ENCODE peak calls at places on chromosome 21, in four cellular contexts. H is A549; N is CD4-positive, CD25-positive, alpha-beta regulatory T cell; U is activated CD4-positive, alpha-beta T cell treated with anti-CD3 and anti-CD28 coated beads, Interleukin-2, amount 10 ng/mL, durations not matched to agents 7 days and 5 days. W is an unnamed sample.

GRCh38 chr21:36183144-36183795 is 26.6 kb downstream of the DOP1B start:
- DNase-seq in H (no peak), N (no peak), U (no peak), W (no peak)

GRCh38 chr21:31283025-31283424 is 61.0 kb downstream of the TIAM1 start:
- DNase-seq in U (peak; percentile 17), N (no peak), H (no peak), W (no peak)

GRCh38 chr21:17391811-17392340 is 121.0 kb upstream of the CXADR start:
- DNase-seq in N (no peak), U (no peak), H (no peak), W (no peak)

GRCh38 chr21:38489283-38489677 is 9.0 kb downstream of the ERG start:
- DNase-seq in H (no peak), U (no peak), N (no peak), W (no peak)

GRCh38 chr21:33026878-33027400 is 1.2 kb downstream of the OLIG2 start:
- DNase-seq in H (no peak), U (no peak), N (no peak), W (no peak)

GRCh38 chr21:38806942-38807284 is 1.2 kb downstream of the ETS2 start:
- DNase-seq in N (no peak), H (no peak), U (no peak), W (no peak)

GRCh38 chr21:41520560-41521442 is 12.8 kb upstream of the TMPRSS2 start:
- DNase-seq in U (no peak), N (no peak), H (no peak), W (no peak)

GRCh38 chr21:28871388-28872015 is 121.2 kb downstream of the LTN1 start:
- DNase-seq in U (no peak), N (no peak), H (no peak), W (no peak)

GRCh38 chr21:38377165-38378093 is 120.6 kb downstream of the KCNJ15 start:
- DNase-seq in H (no peak), U (no peak), N (no peak), W (no peak)

GRCh38 chr21:43657355-43658093 is 1.8 kb downstream of the HSF2BP start:
- DNase-seq in N (no peak), H (no peak), U (no peak), W (no peak)

GRCh38 chr21:36059823-36060158 is 535 bp downstream of the SETD4 start:
- DNase-seq in N (no peak), U (no peak), H (peak; percentile 28), W (no peak)

GRCh38 chr21:41290106-41290799 is 26.3 kb upstream of the FAM3B start:
- DNase-seq in N (no peak), U (no peak), H (no peak), W (no peak)

GRCh38 chr21:24290151-24290833 is 1317.0 kb downstream of the MRPL39 start:
- DNase-seq in H (no peak), U (peak; percentile 71), N (no peak), W (no peak)

GRCh38 chr21:42313501-42313969 is 1.7 kb downstream of the TFF3 start:
- DNase-seq in U (peak; percentile 35), H (no peak), N (no peak), W (no peak)

GRCh38 chr21:32525282-32525681 is 60.0 kb downstream of the TCP10L start:
- DNase-seq in U (no peak), H (no peak), N (no peak), W (no peak)

GRCh38 chr21:34074283-34075098 is 1.1 kb downstream of the MRPS6 start:
- DNase-seq in H (no peak), U (peak; percentile 16), N (no peak), W (no peak)

GRCh38 chr21:42466700-42467612 is 29.1 kb downstream of the RSPH1 start:
- DNase-seq in H (no peak), U (peak; percentile 45), N (no peak), W (no peak)

GRCh38 chr21:38768385-38769071 is 37.2 kb upstream of the ETS2 start:
- DNase-seq in H (no peak), N (no peak), U (peak; percentile 49), W (peak; percentile 26)

GRCh38 chr21:38460171-38460742 is 38.0 kb downstream of the ERG start:
- DNase-seq in H (no peak), N (no peak), U (no peak), W (no peak)

GRCh38 chr21:37631319-37632117 is 264.9 kb downstream of the DYRK1A start:
- DNase-seq in H (peak; percentile 9), N (no peak), U (no peak), W (peak; percentile 18)

GRCh38 chr21:44902268-44903053 is 18.2 kb downstream of the ITGB2 start:
- DNase-seq in N (no peak), U (no peak), H (no peak), W (no peak)

GRCh38 chr21:34191876-34192275 is 118.5 kb downstream of the MRPS6 start:
- DNase-seq in U (no peak), H (no peak), N (no peak), W (no peak)

GRCh38 chr21:35643176-35643575 is 417.1 kb downstream of the SETD4 start:
- DNase-seq in N (no peak), H (no peak), U (no peak), W (no peak)

GRCh38 chr21:44982558-44983244 is 42.9 kb downstream of the SLX9 start:
- DNase-seq in H (no peak), N (no peak), U (no peak), W (no peak)

GRCh38 chr21:31216206-31216605 is 127.9 kb downstream of the TIAM1 start:
- DNase-seq in H (no peak), U (no peak), N (no peak), W (no peak)

GRCh38 chr21:28758883-28759242 is 233.8 kb downstream of the LTN1 start:
- DNase-seq in N (no peak), U (no peak), H (no peak), W (no peak)

W was measured in kidney epithelial cell.